ENCODE peak calls at places on chromosomes 2 and 18, in nine cellular contexts. K is 8988T, E is NCI-H345, J is T follicular helper cell, F is NCI-H774, Q is Right ventricle myocardium inferior, D is tibial nerve, Z is COR-L47, M is GM19239. Y is an unnamed sample.

GRCh38 chr2:144975881-144976280 is 456.0 kb upstream of the ZEB2 start:
- DNase-seq in Q (no peak), M (no peak), K (no peak), Z (no peak), F (no peak), J (no peak), D (no peak), E (no peak), Y (no peak)

GRCh38 chr2:11357428-11357972 is 13.1 kb upstream of the ROCK2 start:
- DNase-seq in Q (no peak), E (no peak), D (no peak), Z (no peak), K (no peak), M (no peak), J (no peak), F (no peak), Y (no peak)

GRCh38 chr2:235958631-235959395 is 209.4 kb downstream of the GBX2 start:
- DNase-seq in D (no peak), F (no peak), M (no peak), J (no peak), Q (no peak), E (no peak), K (no peak), Z (no peak), Y (no peak)

GRCh38 chr2:96153991-96154431 is 8.8 kb upstream of the DUSP2 start:
- DNase-seq in D (no peak), E (no peak), J (no peak), K (no peak), M (no peak), F (no peak), Q (no peak), Z (no peak), Y (peak)

GRCh38 chr2:196587061-196587460 is 52.5 kb upstream of the CCDC150 start:
- DNase-seq in M (no peak), Q (no peak), F (no peak), D (no peak), J (no peak), K (no peak), Z (no peak), E (no peak), Y (no peak)

GRCh38 chr2:15650616-15651366 is 59.1 kb downstream of the DDX1 start:
- DNase-seq in K (no peak), Q (no peak), E (no peak), F (no peak), J (no peak), M (no peak), D (no peak), Z (no peak), Y (no peak)

GRCh38 chr18:9008709-9009635 is 93.5 kb upstream of the NDUFV2 start:
- DNase-seq in D (no peak), F (no peak), Q (no peak), M (no peak), J (no peak), Z (no peak), E (no peak), K (no peak), Y (no peak)

GRCh38 chr2:239942090-239942489 is 83.1 kb downstream of the NDUFA10 start:
- DNase-seq in Z (no peak), D (no peak), J (no peak), E (no peak), K (no peak), Q (peak), M (no peak), F (no peak), Y (peak)

GRCh38 chr2:48313036-48313877 is 216.7 kb upstream of the STON1 start:
- DNase-seq in M (no peak), F (no peak), Z (no peak), Q (no peak), E (no peak), D (no peak), K (no peak), J (no peak), Y (no peak)

GRCh38 chr2:230327418-230328154 is 593 bp downstream of the SP140L start:
- DNase-seq in J (no peak), Z (no peak), Q (no peak), E (no peak), M (no peak), K (no peak), D (no peak), F (peak), Y (no peak)

GRCh38 chr2:62489162-62489561 is 16.8 kb downstream of the TMEM17 start:
- DNase-seq in E (no peak), Z (no peak), K (no peak), J (no peak), Q (no peak), M (no peak), D (no peak), F (no peak), Y (no peak)